ENCODE peak calls at places on chromosomes 11 and 22, in six cellular contexts. U, G, L, A, R and C are unnamed samples.

GRCh38 chr11:3121416-3121815 is 43.7 kb downstream of the OSBPL5 start:
- DNase-seq in U (no peak), G (no peak), L (no peak), A (no peak), R (no peak), C (no peak)

GRCh38 chr11:28596816-28597215 is 488.6 kb downstream of the METTL15 start:
- DNase-seq in U (no peak), G (no peak), L (no peak), A (no peak), R (no peak), C (no peak)

GRCh38 chr11:17230867-17231851 is 23.4 kb upstream of the PIK3C2A start:
- DNase-seq in U (peak; percentile 76), G (no peak), L (no peak), A (no peak), R (no peak), C (no peak)

GRCh38 chr11:34262601-34263081 is 95.2 kb downstream of the ABTB2 start:
- DNase-seq in U (no peak), G (no peak), L (no peak), A (no peak), R (no peak), C (no peak)

GRCh38 chr11:26297179-26297970 is 34.6 kb upstream of the ANO3 start:
- DNase-seq in U (no peak), G (peak; percentile 58), L (no peak), A (peak; percentile 29), R (no peak), C (no peak)

GRCh38 chr11:64286801-64287159 is 1.1 kb downstream of the GPR137 start:
- DNase-seq in U (no peak), G (no peak), L (no peak), A (no peak), R (no peak), C (no peak)

GRCh38 chr11:103893366-103893765 is 143.1 kb upstream of the DDI1 start:
- DNase-seq in U (no peak), G (no peak), L (no peak), A (no peak), R (no peak), C (no peak)

GRCh38 chr22:49838771-49839717 is 11.4 kb upstream of the BRD1 start:
- DNase-seq in U (peak; percentile 36), G (no peak), L (peak; percentile 17), A (no peak), R (peak; percentile 68), C (no peak)

GRCh38 chr11:128865490-128865889 is 1.6 kb downstream of the KCNJ1 start:
- DNase-seq in U (no peak), G (no peak), L (no peak), A (no peak), R (no peak), C (no peak)

GRCh38 chr22:36383110-36383581 is 4.6 kb downstream of the MYH9 start:
- DNase-seq in U (peak; percentile 89), G (no peak), L (no peak), A (peak; percentile 68), R (peak; percentile 55), C (peak; percentile 57)

GRCh38 chr22:45983797-45984196 is 6.8 kb upstream of the WNT7B start:
- DNase-seq in U (no peak), G (no peak), L (no peak), A (no peak), R (no peak), C (no peak)

GRCh38 chr11:42764936-42765335 is 546.9 kb upstream of the API5 start:
- DNase-seq in U (no peak), G (no peak), L (no peak), A (no peak), R (no peak), C (no peak)

GRCh38 chr11:35347921-35348331 is 71.4 kb downstream of the SLC1A2 start:
- DNase-seq in U (no peak), G (no peak), L (no peak), A (no peak), R (no peak), C (no peak)

GRCh38 chr11:7967826-7968225 is 2.6 kb upstream of the NLRP10 start:
- DNase-seq in U (no peak), G (no peak), L (no peak), A (no peak), R (no peak), C (no peak)

GRCh38 chr11:26043665-26044064 is 288.3 kb upstream of the ANO3 start:
- DNase-seq in U (no peak), G (no peak), L (no peak), A (no peak), R (no peak), C (peak; percentile 1)

GRCh38 chr11:45450189-45450588 is 164.0 kb upstream of the SYT13 start:
- DNase-seq in U (no peak), G (no peak), L (no peak), A (no peak), R (no peak), C (no peak)

GRCh38 chr11:34458566-34458965 is 19.8 kb downstream of the CAT start:
- DNase-seq in U (no peak), G (no peak), L (peak; percentile 9), A (no peak), R (no peak), C (no peak)

GRCh38 chr22:29030016-29030617 is 31.5 kb downstream of the C22orf31 start:
- DNase-seq in U (no peak), G (peak; percentile 72), L (no peak), A (peak; percentile 15), R (no peak), C (no peak)

GRCh38 chr11:110199184-110199981 is 97.0 kb downstream of the RDX start:
- DNase-seq in U (no peak), G (peak; percentile 20), L (no peak), A (no peak), R (no peak), C (no peak)

GRCh38 chr11:36316049-36316448 is 20.0 kb downstream of the PRR5L start:
- DNase-seq in U (no peak), G (no peak), L (no peak), A (no peak), R (no peak), C (no peak)

GRCh38 chr22:22942511-22943329 is 55.1 kb downstream of the IGLL5 start:
- DNase-seq in U (peak; percentile 78), G (peak; percentile 44), L (no peak), A (peak; percentile 99), R (no peak), C (no peak)

GRCh38 chr11:5317301-5317700 is 6.8 kb downstream of the OR51B2 start:
- DNase-seq in U (no peak), G (no peak), L (no peak), A (no peak), R (no peak), C (no peak)

DNA sequence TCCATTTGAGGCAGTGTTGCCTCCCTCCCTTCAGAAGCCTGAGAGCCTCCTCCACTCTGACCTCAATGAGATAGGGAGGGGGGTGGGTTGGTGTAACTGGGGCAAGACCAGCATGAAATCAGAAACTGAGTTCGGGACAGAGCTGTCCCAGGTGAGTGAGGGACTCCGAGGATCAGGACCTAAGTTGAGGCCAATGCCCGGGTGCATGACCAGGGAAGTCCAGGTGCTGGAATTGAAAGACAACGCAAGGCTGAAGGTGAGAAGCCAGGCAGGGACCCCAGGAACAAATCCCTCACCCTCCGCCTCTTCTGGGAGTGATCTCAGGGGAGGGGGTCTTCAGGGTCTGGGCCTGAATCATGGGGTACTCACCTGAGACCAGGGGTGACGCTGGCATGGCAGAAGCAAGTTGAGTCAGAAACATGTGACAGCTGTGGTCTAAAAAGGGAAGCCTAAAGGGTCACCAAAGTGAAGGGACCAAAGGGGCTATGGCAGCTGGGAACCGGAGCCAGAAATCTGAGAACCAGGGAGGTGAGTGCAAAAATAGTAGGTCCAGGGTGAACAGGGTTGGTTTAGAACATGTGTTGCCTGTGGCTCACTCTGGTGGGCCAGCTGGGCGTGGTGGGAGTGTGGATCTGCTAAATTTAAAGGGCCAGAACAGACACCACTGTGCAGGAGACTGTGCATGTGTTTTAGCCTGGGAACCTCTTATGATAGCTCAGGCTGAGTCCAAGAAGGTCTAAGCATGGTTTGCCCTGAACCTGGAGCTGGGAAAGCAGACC is 41.1 kb upstream of the ZBED5 start:
- DNase-seq in U (no peak), G (no peak), L (no peak), A (peak; percentile 57), R (no peak), C (no peak)
- TF ChIP-seq POLR2A in U (no peak), G (no peak), L (no peak), A (peak; percentile 57), R (no peak), C (no peak)

DNA sequence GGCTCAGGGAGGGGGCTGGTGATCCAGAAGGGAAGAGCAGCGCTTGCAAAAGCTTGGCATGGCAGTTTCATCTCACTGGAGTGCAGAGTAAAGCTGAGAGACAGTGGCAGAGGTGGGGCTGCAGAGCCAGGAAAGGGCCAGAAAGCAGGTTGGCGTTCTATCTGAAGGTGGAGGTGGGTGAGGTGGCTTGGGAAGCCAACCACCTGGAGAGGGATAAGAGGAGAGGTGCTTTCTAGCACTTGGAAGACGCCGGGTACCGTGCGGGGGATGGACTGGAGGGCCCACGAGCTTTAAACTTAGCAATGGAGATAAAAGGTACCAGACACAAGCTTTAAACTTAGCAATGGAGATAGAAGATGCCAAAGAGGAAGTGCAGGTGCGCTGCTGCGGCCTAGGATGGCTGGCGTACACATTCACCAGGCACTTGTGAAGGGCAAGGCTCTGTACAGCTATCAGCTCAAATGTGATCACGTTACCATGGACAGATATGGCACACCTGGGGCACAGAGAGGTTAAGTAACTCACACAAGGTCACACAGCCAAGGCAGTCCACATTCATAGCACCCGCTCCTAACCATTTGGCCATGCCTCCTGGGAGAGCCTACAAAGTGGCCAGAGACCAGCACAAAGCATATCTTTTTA is 86.6 kb upstream of the SHISAL1 start:
- DNase-seq in U (no peak), G (no peak), L (no peak), A (no peak), R (no peak), C (peak; percentile 5)
- TF ChIP-seq TAF1 in U (no peak), G (no peak), L (no peak), A (no peak), R (no peak), C (no peak)

DNA sequence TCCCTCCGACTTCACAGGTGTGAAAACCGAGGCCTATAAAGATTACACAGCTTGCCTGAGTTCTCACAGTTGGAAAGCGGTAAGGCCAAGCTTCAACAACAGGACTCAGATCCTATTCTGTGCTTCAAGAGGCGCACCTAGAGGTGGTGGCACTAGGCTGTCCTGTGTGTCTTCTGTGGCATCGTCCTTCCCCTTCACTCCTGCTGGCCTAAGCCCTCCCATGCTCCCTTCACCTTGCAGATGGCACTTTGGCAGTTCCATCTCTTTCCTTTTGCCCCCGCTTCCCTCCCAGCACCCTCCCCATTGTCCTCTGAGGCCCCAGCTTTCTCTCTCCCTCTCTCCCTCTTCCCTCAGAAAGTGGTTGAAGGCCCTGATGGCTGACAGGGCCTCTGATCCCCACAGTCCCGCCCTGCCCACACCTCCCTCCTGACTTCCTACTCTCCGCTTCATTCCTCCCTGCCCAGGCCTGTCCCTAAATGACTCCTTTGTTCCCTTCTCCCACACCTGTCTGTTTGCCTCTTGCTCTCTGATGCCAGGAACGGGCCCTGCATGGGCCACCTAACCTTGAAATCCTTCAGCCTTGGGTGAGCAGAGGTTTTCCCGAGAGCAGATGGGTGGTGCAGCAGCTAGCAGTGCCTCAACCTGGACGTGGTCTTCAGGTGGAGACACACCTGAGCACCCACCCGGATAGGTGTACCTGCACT is 5.8 kb downstream of the TRIM29 start:
- DNase-seq in U (no peak), G (peak; percentile 25), L (no peak), A (no peak), R (no peak), C (no peak)
- TF ChIP-seq POLR2A in U (no peak), G (no peak), L (no peak), A (no peak), R (no peak), C (no peak)

GRCh38 chr11:61752117-61752924 is at the start of gene MYRF:
- DNase-seq in U (no peak), G (no peak), L (no peak), A (peak; percentile 82), R (peak; percentile 74), C (peak; percentile 61)
- TF ChIP-seq TAF1 in U (no peak), G (no peak), L (no peak), A (no peak), R (no peak), C (no peak)